ENCODE peak calls at places on chromosome 1, in six cellular contexts. M, U, O, I, E and H are unnamed samples. For H3K27me3, the result is how much of the 10 kb centered on the place peaks cover.

GRCh38 chr1:29311352-29312030 is 75.2 kb downstream of the PTPRU start:
- DNase-seq in M (no peak), I (peak), O (no peak), E (no peak), U (no peak), H (no peak)

GRCh38 chr1:180672505-180672904 is 40.7 kb downstream of the XPR1 start:
- DNase-seq in I (no peak), O (no peak), M (no peak), E (no peak), U (no peak), H (no peak)

GRCh38 chr1:204294371-204294770 is 65.4 kb downstream of the PLEKHA6 start:
- DNase-seq in I (no peak), M (peak), E (peak), U (peak), O (peak), H (no peak)

GRCh38 chr1:153505576-153505975 is 30.2 kb downstream of the S100A6 start:
- DNase-seq in U (no peak), I (no peak), E (no peak), M (no peak), O (no peak), H (no peak)

GRCh38 chr1:207822124-207822601 is 70.3 kb downstream of the CD46 start:
- DNase-seq in U (peak), E (peak), M (no peak), O (no peak), I (peak), H (no peak)

GRCh38 chr1:3012511-3013291 is 8.6 kb upstream of the ACTRT2 start:
- DNase-seq in M (peak), E (peak), I (peak), U (peak), O (peak), H (peak)

GRCh38 chr1:44581205-44581604 is 93.1 kb downstream of the TMEM53 start:
- DNase-seq in O (no peak), E (no peak), I (no peak), U (no peak), M (no peak), H (no peak)

GRCh38 chr1:34369701-34370455 is 193.2 kb downstream of the C1orf94 start:
- DNase-seq in M (no peak), O (no peak), I (no peak), E (no peak), U (no peak), H (no peak)

GRCh38 chr1:214018605-214019268 is 31.0 kb downstream of the PROX1 start:
- DNase-seq in M (no peak), U (no peak), O (no peak), I (no peak), E (no peak), H (no peak)

GRCh38 chr1:198856601-198857000 is 217.8 kb downstream of the PTPRC start:
- DNase-seq in E (no peak), O (no peak), I (no peak), U (no peak), M (no peak), H (no peak)

GRCh38 chr1:179228783-179229213 is 679 bp downstream of the ABL2 start:
- DNase-seq in O (peak), E (peak), I (peak), U (peak), M (peak), H (peak)

GRCh38 chr1:207959141-207959825 is 48.4 kb upstream of the CD34 start:
- DNase-seq in I (peak), O (peak), E (peak), M (peak), U (peak), H (peak)

GRCh38 chr1:30399026-30399425 is 324.4 kb downstream of the MATN1 start:
- DNase-seq in U (no peak), I (peak), M (no peak), E (peak), O (no peak), H (no peak)

GRCh38 chr1:11527541-11528452 is 48.8 kb downstream of the DISP3 start:
- DNase-seq in I (peak), U (no peak), E (no peak), M (no peak), O (no peak), H (no peak)

GRCh38 chr1:183198463-183198862 is 12.4 kb downstream of the LAMC2 start:
- DNase-seq in E (no peak), O (no peak), U (peak), M (peak), I (no peak), H (no peak)

GRCh38 chr1:71049951-71050598 is 2.5 kb upstream of the PTGER3 start:
- DNase-seq in I (no peak), U (no peak), E (no peak), M (no peak), O (no peak), H (no peak)

GRCh38 chr1:231203259-231204057 is 37.6 kb upstream of the GNPAT start:
- DNase-seq in E (no peak), O (no peak), I (no peak), U (no peak), M (no peak), H (no peak)
- H3K27ac ChIP-seq in E (no peak), O (no peak), I (no peak), U (no peak), M (no peak), H (no peak)

DNA sequence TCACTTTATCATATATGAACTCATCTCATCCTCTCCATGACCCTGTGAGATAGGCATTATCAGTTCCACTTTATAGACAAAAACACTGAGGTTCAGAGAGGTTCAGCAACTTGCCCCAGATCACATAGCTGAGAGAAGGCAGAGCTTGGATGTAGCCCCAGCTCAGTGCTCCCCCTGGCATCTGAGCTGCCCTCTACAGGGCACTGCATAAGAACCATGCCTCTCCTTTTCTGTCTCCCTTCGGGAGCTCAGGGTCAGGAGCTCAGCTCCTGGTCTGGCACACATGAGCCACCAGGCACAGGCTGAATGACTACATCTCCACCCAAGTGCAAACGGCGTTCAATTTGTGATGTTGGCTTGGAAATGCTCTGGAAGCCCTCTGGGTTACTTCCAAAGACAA is 16.9 kb downstream of the RAB7B start:
- DNase-seq in O (no peak), E (no peak), I (no peak), U (no peak), M (no peak), H (no peak)
- TF ChIP-seq CTCF in O (no peak), E (no peak), I (peak), U (no peak), M (no peak), H (no peak)

DNA sequence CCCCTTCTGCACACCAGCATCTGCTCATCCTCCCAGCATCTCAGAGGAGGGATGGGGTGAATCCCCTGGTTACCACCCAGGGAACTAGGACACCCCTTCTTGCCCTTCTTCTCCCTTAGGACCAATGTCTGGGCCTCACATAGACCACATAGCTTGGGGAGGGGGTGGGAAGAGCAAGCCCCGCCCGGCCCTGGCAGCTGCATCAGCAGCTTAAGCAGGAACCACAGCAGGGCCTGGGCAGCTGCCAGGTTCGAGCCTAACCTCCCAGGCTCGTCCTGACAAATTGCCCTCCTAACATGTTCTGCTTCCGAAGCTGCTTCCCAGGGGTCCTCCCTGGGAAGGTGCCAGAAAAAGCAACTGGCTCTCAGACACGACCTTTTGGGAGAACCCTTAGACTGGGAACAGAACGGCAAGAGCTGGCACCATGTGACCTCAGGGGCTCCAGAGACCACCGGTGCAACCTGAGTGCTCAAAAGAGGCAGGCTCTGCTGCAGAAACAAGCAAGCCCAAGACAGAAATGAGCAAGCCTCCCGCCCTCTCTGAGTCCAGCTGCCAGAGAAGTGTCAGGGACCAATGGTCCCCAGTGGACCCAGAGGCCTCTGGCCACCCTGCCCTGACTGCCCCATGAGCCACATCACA is 18.4 kb upstream of the CLSTN1 start:
- DNase-seq in E (no peak), M (no peak), O (no peak), I (no peak), U (no peak), H (no peak)
- H3K27me3 ChIP-seq in E (under half), M (under half), O (under half), I (under half), U (under half), H (under half)

DNA sequence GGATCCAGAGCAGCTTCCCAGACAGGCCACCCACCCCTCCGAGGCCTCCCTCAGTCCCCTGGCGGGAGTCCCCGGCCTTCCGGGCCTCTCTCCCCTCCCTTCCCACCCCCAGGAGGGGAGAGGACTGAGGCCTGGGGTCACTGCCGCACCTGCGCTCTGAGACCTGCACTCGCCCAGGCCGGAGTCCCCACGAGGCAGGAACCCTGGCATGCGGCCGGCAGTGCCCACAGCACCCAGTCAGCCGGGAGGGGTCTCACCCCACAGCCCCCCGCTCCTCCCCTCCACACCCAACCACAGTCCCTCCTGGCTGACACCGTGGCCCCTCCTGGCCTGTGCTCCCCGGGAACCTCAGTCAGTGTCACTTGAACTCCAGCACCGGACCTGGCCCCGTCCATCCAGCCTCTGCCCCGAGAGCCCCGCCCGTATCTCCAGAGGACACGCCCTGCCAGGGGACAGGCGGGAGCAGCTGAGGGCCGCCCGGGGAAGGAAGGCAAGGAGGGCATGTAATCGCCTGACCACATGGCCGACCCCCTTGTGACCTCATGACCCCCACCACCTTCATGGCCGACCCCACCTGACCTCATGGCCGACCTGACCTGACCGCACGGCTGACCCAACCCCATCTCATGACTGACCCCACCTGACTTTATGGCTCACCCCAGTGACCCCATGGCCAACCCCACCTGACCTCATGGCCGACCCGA is 28.7 kb upstream of the TTLL10 start:
- DNase-seq in I (no peak), E (no peak), U (no peak), O (no peak), M (no peak), H (no peak)
- H3K27ac ChIP-seq in I (peak), E (no peak), U (no peak), O (no peak), M (no peak), H (no peak)

GRCh38 chr1:162371611-162372010 is 5.0 kb downstream of the SPATA46 start:
- DNase-seq in I (no peak), E (no peak), O (no peak), M (no peak), U (no peak), H (no peak)

GRCh38 chr1:162373541-162374375 is 2.9 kb downstream of the SPATA46 start:
- DNase-seq in E (peak), M (no peak), O (no peak), U (no peak), I (peak), H (no peak)

GRCh38 chr1:162372159-162373071 is 4.2 kb downstream of the SPATA46 start:
- DNase-seq in E (no peak), I (no peak), M (no peak), O (no peak), U (no peak), H (no peak)

GRCh38 chr1:162374406-162374805 is 2.2 kb downstream of the SPATA46 start:
- DNase-seq in E (peak), U (no peak), M (no peak), O (no peak), I (no peak), H (no peak)

DNA sequence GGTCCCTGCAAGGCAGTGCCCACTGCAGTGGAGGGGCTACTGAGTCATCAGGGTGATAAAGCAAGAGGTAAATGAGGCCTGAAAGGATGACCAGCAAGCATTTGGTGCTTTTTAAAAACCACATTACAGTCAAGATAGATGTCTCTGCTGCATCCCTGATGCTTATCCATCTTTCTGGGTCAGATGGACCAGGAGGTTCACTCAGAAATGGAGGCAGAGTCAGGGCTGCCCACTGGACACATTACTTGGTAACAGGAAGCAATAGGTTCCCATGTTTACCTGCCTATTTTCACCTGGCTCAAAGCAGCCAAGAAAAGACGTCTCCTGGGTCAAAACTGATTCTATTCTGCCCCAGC is 3.6 kb downstream of the SPATA46 start:
- DNase-seq in U (no peak), O (no peak), M (no peak), E (peak), I (no peak), H (no peak)
- TF ChIP-seq CTCF in U (no peak), O (no peak), M (no peak), E (no peak), I (no peak), H (no peak)